ENCODE peak calls at places on chromosomes 5 and 9, in five cellular contexts. D, E, B, A and U are unnamed samples. For H3K27me3, the result is how much of the 10 kb centered on the place peaks cover.

GRCh38 chr9:132671620-132672412 is 1.6 kb downstream of the GTF3C4 start:
- DNase-seq in D (no peak), E (no peak), B (no peak), A (no peak), U (no peak)

GRCh38 chr5:139164020-139164419 is 34.1 kb downstream of the SIL1 start:
- DNase-seq in D (no peak), E (no peak), B (no peak), A (no peak), U (peak)

GRCh38 chr5:136518814-136519213 is 153.5 kb upstream of the TRPC7 start:
- DNase-seq in D (no peak), E (no peak), B (no peak), A (no peak), U (no peak)

GRCh38 chr5:50559955-50560354 is 106.5 kb upstream of the PARP8 start:
- DNase-seq in D (no peak), E (no peak), B (no peak), A (no peak), U (no peak)

GRCh38 chr5:14201325-14202061 is 58.4 kb downstream of the TRIO start:
- DNase-seq in D (no peak), E (no peak), B (no peak), A (no peak), U (no peak)

GRCh38 chr5:41004931-41005330 is 66.2 kb downstream of the MROH2B start:
- DNase-seq in D (no peak), E (no peak), B (no peak), A (no peak), U (no peak)

GRCh38 chr5:4563400-4563799 is 576.7 kb upstream of the ADAMTS16 start:
- DNase-seq in D (no peak), E (no peak), B (no peak), A (peak), U (no peak)

GRCh38 chr9:89134709-89135108 is 43.9 kb downstream of the SHC3 start:
- DNase-seq in D (no peak), E (no peak), B (no peak), A (no peak), U (no peak)

GRCh38 chr5:158639876-158640570 is 459.7 kb downstream of the EBF1 start:
- DNase-seq in D (no peak), E (no peak), B (no peak), A (no peak), U (no peak)

DNA sequence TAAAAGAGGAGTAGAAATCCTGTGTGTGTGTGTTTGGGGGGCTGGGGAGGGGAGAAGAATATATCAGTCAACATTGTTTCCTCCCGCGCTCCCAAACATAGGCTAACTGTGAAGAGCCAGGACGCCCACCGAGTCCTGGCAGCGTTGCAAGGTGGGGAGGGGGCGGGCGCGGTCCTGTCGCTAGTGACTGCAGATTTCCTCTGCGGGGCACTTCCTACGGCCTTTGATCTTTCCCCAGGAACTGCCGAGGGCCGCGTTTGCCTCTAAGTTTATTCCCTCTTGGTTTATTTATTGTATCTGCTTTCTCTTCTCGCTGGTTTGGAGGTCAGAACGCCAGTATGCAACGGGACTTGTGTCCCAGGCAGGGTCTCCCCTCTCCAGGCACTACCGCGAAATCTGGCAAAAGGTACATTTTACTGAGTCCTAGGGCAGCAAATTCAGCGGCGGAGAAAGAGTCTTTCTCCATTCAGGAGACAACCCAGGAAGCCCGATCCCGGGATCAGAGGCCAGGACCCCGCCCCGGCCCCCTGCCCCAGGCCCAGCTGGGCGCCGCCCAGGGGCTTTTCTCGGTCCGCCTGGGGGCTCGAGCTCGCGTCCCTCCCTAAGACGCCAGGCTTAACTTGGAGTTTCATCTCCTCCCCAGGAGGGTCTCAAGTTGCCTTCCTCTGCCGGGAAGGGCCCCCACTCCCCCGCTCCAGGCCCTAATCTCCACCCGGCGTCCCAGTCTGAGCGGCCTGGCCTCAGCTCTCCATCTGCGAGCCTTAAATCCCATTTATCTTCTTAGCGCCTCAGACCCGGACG is 923 bp upstream of the EGFLAM start:
- DNase-seq in D (no peak), E (peak), B (no peak), A (no peak), U (no peak)
- H3K27me3 ChIP-seq in D (under half), E (under half), B (under half), A (half or more), U (under half)

DNA sequence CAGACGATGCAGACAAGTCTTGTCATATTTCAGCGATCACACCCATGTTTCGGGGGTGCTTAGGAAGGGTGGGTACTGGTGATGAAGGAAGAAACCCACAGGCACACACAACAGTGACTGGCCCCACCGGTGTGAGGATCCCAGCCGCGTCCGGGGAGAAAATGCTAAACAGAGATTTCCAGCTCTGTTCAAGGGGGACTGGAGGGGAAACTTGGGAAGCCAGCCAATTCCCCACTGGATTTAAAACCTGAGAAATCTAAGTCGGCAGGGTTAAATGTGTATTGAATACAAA is 51.5 kb downstream of the CRB2 start:
- DNase-seq in D (no peak), E (no peak), B (no peak), A (no peak), U (no peak)
- H3K27me3 ChIP-seq in D (under half), E (under half), B (under half), A (under half), U (under half)

GRCh38 chr5:3333105-3333504 is 262.5 kb upstream of the IRX1 start:
- DNase-seq in D (no peak), E (no peak), B (no peak), A (no peak), U (no peak)
- H3K27me3 ChIP-seq in D (under half), E (under half), B (under half), A (under half), U (under half)

GRCh38 chr5:1014781-1015221 is 6.2 kb downstream of the NKD2 start:
- DNase-seq in D (peak), E (peak), B (peak), A (no peak), U (no peak)
- H3K27me3 ChIP-seq in D (under half), E (under half), B (under half), A (under half), U (under half)